ENCODE peak calls at places on chromosomes 4 and X, in five cellular contexts. J is thyroid gland; X is astrocyte; F is pancreas; A is effector memory CD4-positive, alpha-beta T cell. G is an unnamed sample. For H3K4me1, the result is how much of the 10 kb centered on the place peaks cover.

GRCh38 chr4:72449705-72450104 is 119.3 kb downstream of the ADAMTS3 start:
- DNase-seq in J (no peak), X (peak), F (no peak), A (no peak), G (no peak)

GRCh38 chr4:7753931-7754465 is 185.7 kb downstream of the AFAP1 start:
- DNase-seq in J (no peak), X (no peak), F (no peak), A (no peak), G (no peak)

GRCh38 chr4:11912886-11913285 is 484.2 kb upstream of the HS3ST1 start:
- DNase-seq in J (no peak), X (peak), F (no peak), A (no peak), G (no peak)

GRCh38 chrX:22629105-22629725 is 356.5 kb downstream of the CBLL2 start:
- DNase-seq in J (no peak), X (peak), F (no peak), A (no peak), G (no peak)

GRCh38 chrX:7996414-7996813 is 69.2 kb upstream of the PNPLA4 start:
- DNase-seq in J (peak), X (peak), F (no peak), A (no peak), G (no peak)

GRCh38 chr4:140291259-140291658 is 82.2 kb upstream of the SCOC start:
- DNase-seq in J (no peak), X (peak), F (no peak), A (no peak), G (no peak)

GRCh38 chr4:83731609-83732008 is 195.7 kb downstream of the GPAT3 start:
- DNase-seq in J (no peak), X (no peak), F (no peak), A (no peak), G (no peak)

GRCh38 chr4:83751336-83751949 is 215.5 kb downstream of the GPAT3 start:
- DNase-seq in J (no peak), X (peak), F (no peak), A (no peak), G (no peak)

GRCh38 chr4:1351854-1352633 is 5.0 kb downstream of the UVSSA start:
- DNase-seq in J (peak), X (peak), F (peak), A (peak), G (peak)

DNA sequence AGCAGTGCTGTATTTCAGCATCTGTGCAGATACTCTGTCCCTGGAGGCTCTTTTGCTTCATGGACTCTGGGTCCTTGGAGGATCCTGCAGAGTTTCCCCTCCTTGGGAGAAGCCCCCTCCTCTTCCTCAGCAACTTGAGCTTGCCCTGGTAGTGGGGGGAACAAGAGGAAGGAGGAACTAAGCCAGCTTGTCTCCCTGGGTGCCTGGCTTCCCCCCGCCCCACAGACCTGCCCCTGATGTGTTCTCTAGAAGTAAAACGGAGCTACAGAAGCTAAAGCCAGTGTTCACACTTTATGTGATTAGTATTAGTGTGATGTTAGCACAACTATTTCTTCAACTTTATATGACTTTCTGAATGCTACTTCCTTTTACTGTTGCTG is 10.6 kb downstream of the RGS12 start:
- DNase-seq in J (no peak), X (no peak), F (no peak), A (no peak), G (no peak)
- H3K4me1 ChIP-seq in J (under half), X (under half), F (under half), A (under half), G (half or more)

GRCh38 chrX:69016220-69016941 is 148.9 kb downstream of the PJA1 start:
- DNase-seq in J (peak), X (no peak), F (no peak), A (no peak), G (no peak)
- H3K4me1 ChIP-seq in J (under half), X (under half), F (under half), A (under half), G (under half)

DNA sequence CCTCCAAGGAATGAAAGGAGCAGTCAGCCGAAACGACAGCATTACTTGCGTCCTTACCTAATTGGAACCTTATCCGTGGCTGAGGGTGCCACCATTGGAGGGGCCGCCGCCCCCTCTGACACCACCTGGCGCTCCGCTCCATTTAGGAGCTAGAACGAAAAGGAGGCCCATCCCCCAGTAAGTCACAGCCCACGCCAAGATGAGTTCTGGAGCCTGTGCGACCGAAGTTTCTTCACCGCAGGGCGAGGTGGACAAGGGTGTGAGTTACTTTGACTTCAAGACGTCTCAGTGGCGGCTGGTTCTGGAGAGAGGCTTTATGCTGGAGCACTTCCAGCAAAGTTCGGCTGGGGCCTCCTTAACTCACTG is 729 bp upstream of the IRF2 start:
- DNase-seq in J (peak), X (peak), F (peak), A (no peak), G (peak)
- H3K4me1 ChIP-seq in J (under half), X (under half), F (under half), A (under half), G (under half)

DNA sequence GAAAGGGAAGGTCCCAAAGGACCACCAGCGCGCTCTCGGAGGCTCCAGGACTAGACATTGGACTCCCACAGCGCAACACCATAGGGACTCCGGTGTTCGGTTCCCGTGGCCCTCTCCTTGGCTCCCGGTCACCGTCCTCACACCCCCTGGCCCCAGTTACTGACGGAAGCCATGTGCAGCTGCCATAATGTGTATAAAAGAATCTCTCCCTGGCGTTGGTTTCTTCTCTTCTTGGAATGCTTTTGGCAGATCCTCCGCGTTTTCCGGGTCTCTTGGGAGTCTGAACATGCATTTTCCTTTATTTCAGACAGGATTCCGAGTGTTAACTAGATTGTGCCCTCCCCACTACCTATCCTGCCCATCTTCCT is 69.7 kb downstream of the FBXO8 start:
- DNase-seq in J (no peak), X (no peak), F (no peak), A (no peak), G (no peak)
- H3K4me1 ChIP-seq in J (under half), X (under half), F (under half), A (under half), G (under half)

GRCh38 chr4:108013332-108013731 is 23.6 kb downstream of the HADH start:
- DNase-seq in J (no peak), X (no peak), F (no peak), A (no peak), G (no peak)
- H3K4me1 ChIP-seq in J (under half), X (under half), F (under half), A (under half), G (under half)

G was measured in CD8-positive, alpha-beta T cell.